ENCODE peak calls at places on chromosomes 12 and 14, in seven cellular contexts. B is NT2/D1; M is prostate gland; R is fibroblast of lung; F is left ventricle myocardium inferior; Y is HAP-1; X is naive thymus-derived CD4-positive, alpha-beta T cell. H is an unnamed sample.

GRCh38 chr12:123384994-123385376 is 1.1 kb downstream of the KMT5A start:
- DNase-seq in X (no peak), Y (no peak), B (no peak), F (no peak), R (peak), M (no peak), H (no peak)

GRCh38 chr14:75229923-75230792 is 48.5 kb upstream of the FOS start:
- DNase-seq in B (no peak), X (peak), R (no peak), F (peak), M (no peak), Y (peak), H (peak)

GRCh38 chr14:91867316-91867988 is at the start of gene TC2N:
- DNase-seq in X (peak), M (no peak), B (no peak), F (no peak), R (no peak), Y (no peak), H (no peak)

GRCh38 chr12:46786774-46787173 is 39.0 kb downstream of the SLC38A4 start:
- DNase-seq in M (no peak), X (no peak), B (no peak), R (peak), F (no peak), Y (no peak), H (no peak)

GRCh38 chr14:103910984-103911383 is 17.3 kb upstream of the TDRD9 start:
- DNase-seq in X (no peak), F (no peak), B (no peak), Y (no peak), M (no peak), R (no peak), H (no peak)

GRCh38 chr14:56172571-56172971 is 54.4 kb downstream of the PELI2 start:
- DNase-seq in Y (peak), R (peak), B (peak), M (no peak), X (no peak), F (no peak), H (no peak)

GRCh38 chr14:57122129-57122528 is 146.6 kb downstream of the EXOC5 start:
- DNase-seq in M (no peak), X (no peak), F (no peak), Y (no peak), B (no peak), R (no peak), H (no peak)

GRCh38 chr14:75535164-75535898 is 13.1 kb downstream of the BATF start:
- DNase-seq in X (no peak), M (no peak), F (no peak), R (no peak), B (no peak), Y (no peak), H (no peak)

GRCh38 chr12:49636979-49637378 is 13.6 kb downstream of the PRPF40B start:
- DNase-seq in B (peak), X (peak), F (no peak), Y (peak), M (peak), R (peak), H (peak)

GRCh38 chr12:124201248-124201647 is 93.6 kb upstream of the RFLNA start:
- DNase-seq in M (no peak), Y (no peak), F (no peak), R (no peak), B (no peak), X (no peak), H (no peak)

GRCh38 chr12:124295431-124296058 is 652 bp downstream of the RFLNA start:
- DNase-seq in R (no peak), B (no peak), Y (no peak), X (no peak), M (no peak), F (no peak), H (no peak)

GRCh38 chr14:20262642-20263128 is 23.6 kb downstream of the OR11H4 start:
- DNase-seq in M (no peak), X (no peak), Y (no peak), F (no peak), R (peak), B (no peak), H (no peak)

GRCh38 chr12:112549031-112549430 is 130.3 kb downstream of the PTPN11 start:
- DNase-seq in X (no peak), M (no peak), Y (no peak), B (no peak), F (no peak), R (no peak), H (no peak)

GRCh38 chr12:94145231-94145979 is 3.0 kb upstream of the PLXNC1 start:
- DNase-seq in F (no peak), R (peak), M (no peak), X (no peak), Y (peak), B (no peak), H (no peak)

GRCh38 chr14:25431211-25432076 is 381.5 kb upstream of the STXBP6 start:
- DNase-seq in B (peak), Y (no peak), X (no peak), F (no peak), R (no peak), M (peak), H (peak)

GRCh38 chr14:35881280-35881679 is 55.1 kb downstream of the BRMS1L start:
- DNase-seq in F (no peak), M (no peak), B (no peak), X (no peak), Y (no peak), R (no peak), H (no peak)

GRCh38 chr14:35879654-35880249 is 53.6 kb downstream of the BRMS1L start:
- DNase-seq in B (no peak), X (no peak), R (peak), M (no peak), Y (peak), F (no peak), H (peak)

GRCh38 chr14:35878272-35879140 is 52.4 kb downstream of the BRMS1L start:
- DNase-seq in Y (no peak), R (peak), F (no peak), X (no peak), M (no peak), B (no peak), H (no peak)

GRCh38 chr14:35877276-35877675 is 51.1 kb downstream of the BRMS1L start:
- DNase-seq in F (no peak), X (no peak), B (no peak), Y (no peak), R (no peak), M (no peak), H (no peak)

GRCh38 chr14:35879141-35879648 is 53.1 kb downstream of the BRMS1L start:
- DNase-seq in X (no peak), M (no peak), B (no peak), R (peak), F (no peak), Y (no peak), H (no peak)
- H3K4me3 ChIP-seq in X (no peak), M (no peak), B (no peak), R (peak), F (no peak), Y (no peak), H (no peak)

GRCh38 chr12:55741978-55742377 is 944 bp upstream of the GDF11 start:
- DNase-seq in M (no peak), B (no peak), F (no peak), Y (no peak), R (no peak), X (no peak), H (no peak)
- H3K4me3 ChIP-seq in M (no peak), B (no peak), F (no peak), Y (no peak), R (no peak), X (no peak), H (no peak)

DNA sequence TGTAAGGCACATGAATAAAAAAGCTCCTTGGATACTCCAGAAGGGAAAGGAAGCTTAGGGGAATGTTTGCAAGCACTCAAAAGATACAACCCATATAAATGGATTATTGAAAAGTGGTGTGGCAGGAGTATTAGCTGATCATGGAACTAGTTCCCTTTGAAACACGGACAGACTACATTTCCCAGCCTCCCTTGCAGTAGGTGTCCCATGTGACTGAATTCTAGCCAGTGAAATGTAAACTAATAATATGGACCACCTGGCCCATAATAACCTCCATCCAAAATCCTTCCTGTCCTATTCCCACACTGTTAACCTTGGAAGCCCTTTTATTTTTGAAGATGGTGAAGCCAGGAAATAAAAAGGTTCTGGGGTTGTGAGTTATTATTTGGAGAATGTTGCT is 242.3 kb downstream of the SUDS3 start:
- DNase-seq in Y (peak), M (no peak), F (no peak), X (no peak), R (no peak), B (no peak), H (no peak)
- H3K4me3 ChIP-seq in Y (no peak), M (no peak), F (no peak), X (no peak), R (no peak), B (no peak), H (no peak)

GRCh38 chr12:9112076-9112853 is 3.5 kb downstream of the A2M start:
- DNase-seq in Y (no peak), M (no peak), F (no peak), R (no peak), B (no peak), X (no peak), H (no peak)

GRCh38 chr12:9111525-9111924 is 4.2 kb downstream of the A2M start:
- DNase-seq in M (no peak), R (no peak), B (no peak), X (no peak), Y (no peak), F (no peak), H (no peak)

GRCh38 chr12:9114946-9115345 is 773 bp downstream of the A2M start:
- DNase-seq in Y (no peak), R (no peak), B (no peak), M (no peak), X (no peak), F (no peak), H (no peak)

GRCh38 chr12:9113987-9114309 is 1.8 kb downstream of the A2M start:
- DNase-seq in Y (no peak), F (no peak), R (no peak), B (no peak), M (no peak), X (no peak), H (no peak)

DNA sequence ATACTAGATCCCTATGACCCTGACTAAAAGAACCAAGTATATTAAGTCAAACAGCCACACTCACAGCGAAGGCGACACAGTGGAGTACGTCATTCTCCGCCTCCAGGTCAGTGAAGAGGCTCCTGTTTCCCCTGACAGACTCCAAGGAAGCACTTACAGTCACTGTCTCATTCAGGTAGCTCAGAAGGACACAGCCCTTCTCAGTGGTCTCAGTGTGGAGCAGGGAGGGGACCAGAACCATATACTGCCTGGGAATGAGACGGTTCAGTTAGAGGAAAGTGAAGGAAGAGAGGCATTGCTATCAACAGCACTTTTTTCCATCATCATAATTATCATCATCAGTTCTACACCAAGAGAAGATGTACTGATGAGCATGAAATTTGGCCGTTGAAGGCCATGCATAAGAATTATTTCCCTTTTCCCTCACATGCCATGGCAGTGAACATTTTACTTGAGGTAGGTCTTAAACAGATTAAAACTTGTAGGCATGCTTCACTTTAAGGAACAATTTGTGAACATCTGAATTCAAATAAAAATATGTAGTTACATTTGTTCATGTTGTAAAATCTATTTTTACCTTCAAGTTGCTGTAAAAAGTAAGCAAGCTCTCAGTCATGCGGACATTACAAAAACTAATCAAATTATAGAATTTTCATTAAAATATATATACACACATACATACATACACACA is 2.3 kb downstream of the A2M start:
- DNase-seq in Y (no peak), X (no peak), F (no peak), M (no peak), B (no peak), R (no peak), H (no peak)
- H3K4me3 ChIP-seq in Y (no peak), X (no peak), F (peak), M (peak), B (no peak), R (peak), H (no peak)

DNA sequence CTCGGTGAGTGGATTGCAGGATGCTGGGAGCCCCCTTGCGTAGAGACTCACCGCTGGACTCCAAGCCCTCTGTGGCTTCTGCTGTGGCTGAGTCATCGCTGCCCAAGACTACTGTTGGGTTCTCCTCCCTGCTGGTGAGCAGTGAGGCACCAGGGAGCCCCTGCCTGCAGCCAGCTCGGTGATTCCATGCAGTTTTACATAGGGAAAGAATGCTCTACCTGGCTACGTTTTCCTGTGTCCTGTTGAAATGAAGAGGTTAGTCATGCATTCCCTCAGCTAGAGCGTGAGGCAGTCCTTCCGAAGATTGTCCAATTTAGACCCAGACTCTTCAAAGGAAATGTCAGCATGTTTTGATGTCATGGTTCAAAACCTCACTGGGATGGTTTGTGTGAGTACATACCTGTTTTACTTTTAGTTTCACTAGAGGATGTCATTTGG is 28.2 kb downstream of the TRAF3 start:
- DNase-seq in B (no peak), X (peak), R (no peak), Y (no peak), F (no peak), M (no peak), H (no peak)
- H3K4me3 ChIP-seq in B (no peak), X (no peak), R (no peak), Y (no peak), F (no peak), M (no peak), H (no peak)

GRCh38 chr12:81077329-81077685 is 572 bp upstream of the ACSS3 start:
- DNase-seq in Y (no peak), M (no peak), X (no peak), B (peak), R (peak), F (peak), H (no peak)

GRCh38 chr12:81080431-81080983 is 2.6 kb downstream of the ACSS3 start:
- DNase-seq in Y (no peak), M (peak), F (no peak), R (peak), B (no peak), X (no peak), H (no peak)

GRCh38 chr12:81077686-81078441 is at the start of gene ACSS3:
- DNase-seq in B (peak), R (peak), X (no peak), M (peak), Y (no peak), F (peak), H (no peak)

GRCh38 chr12:81078469-81079196 is 754 bp downstream of the ACSS3 start:
- DNase-seq in Y (no peak), M (peak), B (no peak), F (no peak), X (no peak), R (peak), H (no peak)

GRCh38 chr12:81079280-81080076 is 1.6 kb downstream of the ACSS3 start:
- DNase-seq in Y (peak), X (no peak), F (no peak), B (no peak), M (no peak), R (no peak), H (no peak)
- H3K4me3 ChIP-seq in Y (no peak), X (no peak), F (peak), B (peak), M (peak), R (peak), H (no peak)

DNA sequence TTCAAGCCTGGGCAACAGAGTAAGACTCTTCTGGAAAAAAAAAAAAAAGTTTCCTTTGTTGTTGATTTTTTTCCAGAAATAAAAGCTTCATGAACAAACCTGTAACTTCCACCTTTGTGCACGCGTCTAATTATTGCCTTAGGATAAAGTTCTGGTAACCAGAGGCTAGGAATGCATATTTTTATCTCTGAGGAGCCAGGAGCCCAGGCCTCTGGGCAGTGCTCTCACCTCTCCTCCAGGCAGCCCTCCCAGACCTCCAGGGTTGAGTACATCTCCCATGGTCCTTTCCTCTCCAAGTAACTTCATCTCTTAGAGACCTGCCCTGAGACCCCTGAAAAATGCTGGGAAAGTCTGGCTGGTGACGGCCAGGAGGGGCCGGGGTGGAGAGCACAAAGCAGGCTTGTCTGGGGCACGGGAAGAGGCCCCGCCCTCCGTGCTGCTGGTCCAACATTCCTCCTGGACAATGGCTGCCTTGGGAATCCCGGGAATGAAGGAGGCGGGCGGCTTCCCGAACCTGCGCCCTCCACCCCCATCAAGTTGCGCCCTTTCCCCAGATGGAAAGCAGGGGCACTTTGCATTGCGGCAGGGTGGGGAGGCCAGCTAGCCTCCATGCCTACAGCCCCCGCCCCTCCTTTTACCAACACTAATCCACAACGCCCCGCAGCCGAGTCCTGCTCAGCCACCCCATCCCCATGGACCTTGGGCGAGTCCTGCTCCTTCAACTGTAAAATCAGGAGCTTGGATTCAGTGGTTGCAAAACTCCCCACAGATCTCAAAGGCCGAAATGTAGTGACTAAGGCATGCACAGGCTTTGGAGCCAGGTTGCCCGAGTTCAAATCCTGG is 7.3 kb upstream of the FIGNL2 start:
- DNase-seq in Y (peak), R (no peak), M (no peak), F (peak), X (no peak), B (peak), H (no peak)
- H3K4me3 ChIP-seq in Y (no peak), R (peak), M (no peak), F (peak), X (no peak), B (peak), H (no peak)

GRCh38 chr14:77043984-77044485 is 15.5 kb upstream of the IRF2BPL start:
- DNase-seq in F (no peak), X (no peak), R (peak), Y (no peak), M (no peak), B (no peak), H (no peak)
- H3K4me3 ChIP-seq in F (no peak), X (no peak), R (no peak), Y (no peak), M (no peak), B (no peak), H (no peak)

GRCh38 chr14:88005050-88005481 is at the start of gene GPR65:
- DNase-seq in X (peak), F (no peak), M (no peak), R (no peak), B (no peak), Y (no peak), H (peak)
- H3K4me3 ChIP-seq in X (peak), F (peak), M (no peak), R (no peak), B (no peak), Y (no peak), H (peak)